ENCODE peak calls at places on chromosomes 6 and 20, in four cellular contexts. One of them, this sample, is unnamed.

GRCh38 chr6:79538481-79538971 is 1.3 kb upstream of the LCA5 start:
- DNase-seq in K562: no peak
- DNase-seq in A549: no peak
- DNase-seq in HepG2: no peak
- DNase-seq in this sample: no peak

GRCh38 chr6:86936834-86937218 is 502 bp upstream of the HTR1E start:
- DNase-seq in K562: no peak
- DNase-seq in A549: no peak
- DNase-seq in HepG2: no peak
- DNase-seq in this sample: no peak

GRCh38 chr20:43915209-43916072 is 789 bp downstream of the TOX2 start:
- DNase-seq in K562: no peak
- DNase-seq in A549: no peak
- DNase-seq in HepG2: no peak
- DNase-seq in this sample: no peak

GRCh38 chr6:112298816-112299281 is 44.5 kb upstream of the LAMA4 start:
- DNase-seq in K562: no peak
- DNase-seq in A549: peak; percentile 15
- DNase-seq in HepG2: no peak
- DNase-seq in this sample: no peak

GRCh38 chr6:149936743-149937142 is 5.1 kb upstream of the ULBP2 start:
- DNase-seq in K562: no peak
- DNase-seq in A549: no peak
- DNase-seq in HepG2: no peak
- DNase-seq in this sample: no peak

GRCh38 chr6:40789143-40789764 is 202.1 kb upstream of the LRFN2 start:
- DNase-seq in K562: no peak
- DNase-seq in A549: no peak
- DNase-seq in HepG2: no peak
- DNase-seq in this sample: no peak

GRCh38 chr20:7496394-7497111 is 443.7 kb downstream of the HAO1 start:
- DNase-seq in K562: no peak
- DNase-seq in A549: no peak
- DNase-seq in HepG2: no peak
- DNase-seq in this sample: no peak

GRCh38 chr6:78436335-78436734 is 431.0 kb upstream of the IRAK1BP1 start:
- DNase-seq in K562: no peak
- DNase-seq in A549: no peak
- DNase-seq in HepG2: peak; percentile 1
- DNase-seq in this sample: no peak

GRCh38 chr6:4489538-4489937 is 286.7 kb upstream of the CDYL start:
- DNase-seq in K562: no peak
- DNase-seq in A549: no peak
- DNase-seq in HepG2: no peak
- DNase-seq in this sample: no peak

GRCh38 chr6:35786272-35786671 is 5.5 kb downstream of the CLPSL1 start:
- DNase-seq in K562: peak; percentile 12
- DNase-seq in A549: no peak
- DNase-seq in HepG2: no peak
- DNase-seq in this sample: no peak
- TF ChIP-seq POLR2AphosphoS2 in K562: no peak
- TF ChIP-seq POLR2AphosphoS2 in A549: no peak
- TF ChIP-seq POLR2AphosphoS2 in HepG2: no peak
- TF ChIP-seq POLR2AphosphoS2 in this sample: no peak

GRCh38 chr6:56655996-56656395 is 13.3 kb upstream of the DST start:
- DNase-seq in K562: peak; percentile 30
- DNase-seq in A549: no peak
- DNase-seq in HepG2: peak; percentile 62
- DNase-seq in this sample: no peak

GRCh38 chr6:56656466-56656865 is 13.8 kb upstream of the DST start:
- DNase-seq in K562: no peak
- DNase-seq in A549: no peak
- DNase-seq in HepG2: no peak
- DNase-seq in this sample: no peak

GRCh38 chr6:56657364-56657763 is 14.7 kb upstream of the DST start:
- DNase-seq in K562: no peak
- DNase-seq in A549: no peak
- DNase-seq in HepG2: no peak
- DNase-seq in this sample: no peak

GRCh38 chr6:56652994-56653393 is 10.3 kb upstream of the DST start:
- DNase-seq in K562: no peak
- DNase-seq in A549: no peak
- DNase-seq in HepG2: peak; percentile 49
- DNase-seq in this sample: no peak

DNA sequence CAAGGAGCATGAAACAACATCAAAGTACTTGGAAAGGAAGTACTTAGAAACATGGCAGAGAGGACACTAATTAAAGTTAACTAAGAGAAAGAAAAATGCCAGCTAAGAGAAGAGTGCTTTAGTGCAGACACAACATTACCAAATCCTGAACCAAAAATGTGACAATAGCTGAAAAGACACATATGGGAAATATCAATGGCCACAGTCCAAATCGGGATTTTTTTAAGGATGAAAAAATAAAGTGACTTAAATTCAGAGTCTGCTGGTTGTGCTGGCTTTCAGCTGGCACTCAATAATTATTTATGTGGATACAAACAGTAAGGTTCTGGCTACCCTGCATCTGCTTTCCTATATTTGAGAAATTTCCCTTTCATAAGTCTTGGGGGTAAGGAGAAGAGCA is 12.6 kb upstream of the DST start:
- DNase-seq in K562: no peak
- DNase-seq in A549: no peak
- DNase-seq in HepG2: no peak
- DNase-seq in this sample: no peak
- H3K27ac ChIP-seq in K562: no peak overlapping the region
- H3K27ac ChIP-seq in A549: peak overlapping the region; percentile 15
- H3K27ac ChIP-seq in HepG2: no peak overlapping the region
- H3K27ac ChIP-seq in this sample: no peak overlapping the region

GRCh38 chr6:9522101-9522500 is 892.8 kb downstream of the TFAP2A start:
- DNase-seq in K562: no peak
- DNase-seq in A549: no peak
- DNase-seq in HepG2: no peak
- DNase-seq in this sample: no peak

GRCh38 chr6:9520417-9521151 is 894.3 kb downstream of the TFAP2A start:
- DNase-seq in K562: no peak
- DNase-seq in A549: no peak
- DNase-seq in HepG2: no peak
- DNase-seq in this sample: peak; percentile 25

GRCh38 chr6:9527679-9528286 is 887.1 kb downstream of the TFAP2A start:
- DNase-seq in K562: no peak
- DNase-seq in A549: no peak
- DNase-seq in HepG2: no peak
- DNase-seq in this sample: no peak

GRCh38 chr6:9521152-9521530 is 893.7 kb downstream of the TFAP2A start:
- DNase-seq in K562: no peak
- DNase-seq in A549: no peak
- DNase-seq in HepG2: no peak
- DNase-seq in this sample: peak; percentile 26

DNA sequence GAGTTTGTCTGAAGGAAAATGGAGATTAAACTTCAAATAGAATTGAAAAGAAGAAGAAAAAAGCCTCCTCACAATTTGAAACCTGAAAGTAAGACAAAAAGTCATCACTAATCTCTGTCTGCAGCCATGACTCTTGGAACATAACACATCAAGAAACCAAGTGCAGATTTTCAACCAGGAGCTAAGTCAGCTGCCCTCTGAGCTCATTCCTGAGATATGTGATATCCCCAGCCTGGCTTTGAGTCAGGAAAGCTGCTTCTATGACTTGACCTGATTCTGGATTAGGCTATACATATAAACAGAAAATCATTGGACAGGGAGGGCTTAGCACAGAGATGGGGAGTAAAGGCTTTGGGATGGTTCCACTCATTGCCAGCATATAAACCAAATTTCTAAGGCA is 891.4 kb downstream of the TFAP2A start:
- DNase-seq in K562: no peak
- DNase-seq in A549: no peak
- DNase-seq in HepG2: no peak
- DNase-seq in this sample: no peak
- TF ChIP-seq BHLHE40 in K562: no peak
- TF ChIP-seq BHLHE40 in A549: no peak
- TF ChIP-seq BHLHE40 in HepG2: no peak
- TF ChIP-seq BHLHE40 in this sample: no peak

DNA sequence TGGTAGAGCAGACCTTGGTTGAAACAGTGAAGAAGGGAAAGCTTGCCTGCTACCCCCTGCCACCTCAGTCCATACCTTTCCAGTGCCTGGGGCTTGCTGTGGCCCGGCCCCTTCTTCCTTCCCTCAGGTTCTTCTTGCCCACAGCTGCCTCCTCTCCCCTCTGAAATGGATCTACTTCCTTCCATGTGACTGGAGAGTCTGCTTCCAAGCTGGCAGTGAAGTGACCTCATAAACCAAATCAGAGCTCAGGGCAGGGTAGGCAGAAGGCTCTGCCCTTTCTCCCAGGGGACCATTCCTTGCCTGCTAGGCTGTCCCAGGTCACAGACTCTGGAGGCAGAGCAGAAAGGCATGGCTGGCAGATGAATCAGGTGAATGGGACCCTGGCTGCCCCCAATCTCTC is 23.8 kb upstream of the SRF start:
- DNase-seq in K562: no peak
- DNase-seq in A549: no peak
- DNase-seq in HepG2: no peak
- DNase-seq in this sample: no peak
- TF ChIP-seq POLR2AphosphoS2 in K562: no peak
- TF ChIP-seq POLR2AphosphoS2 in A549: no peak
- TF ChIP-seq POLR2AphosphoS2 in HepG2: no peak
- TF ChIP-seq POLR2AphosphoS2 in this sample: no peak

DNA sequence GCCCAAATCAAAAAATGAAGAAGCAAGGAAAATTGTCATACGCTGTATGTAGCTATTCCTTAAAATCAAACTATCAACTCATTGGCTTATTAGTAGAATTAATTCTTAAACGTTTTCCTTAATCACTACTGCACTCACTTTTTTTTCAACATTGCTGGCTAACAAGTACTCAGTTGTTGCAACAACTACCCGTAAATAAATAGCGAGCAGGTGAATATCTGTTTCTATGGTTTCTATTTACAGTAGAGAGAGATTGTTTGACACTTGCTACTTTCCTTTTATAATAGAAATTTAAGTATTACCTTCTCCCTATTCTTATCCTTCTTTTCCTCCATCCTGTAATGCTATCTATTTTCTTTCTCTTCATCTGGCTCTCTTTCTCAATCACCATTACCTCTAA is 25.1 kb downstream of the FRK start:
- DNase-seq in K562: no peak
- DNase-seq in A549: no peak
- DNase-seq in HepG2: no peak
- DNase-seq in this sample: no peak
- H3K27ac ChIP-seq in K562: no peak overlapping the region
- H3K27ac ChIP-seq in A549: peak overlapping the region; percentile 82
- H3K27ac ChIP-seq in HepG2: no peak overlapping the region
- H3K27ac ChIP-seq in this sample: no peak overlapping the region

GRCh38 chr6:38968702-38969149 is 79.9 kb upstream of the GLP1R start:
- DNase-seq in K562: no peak
- DNase-seq in A549: no peak
- DNase-seq in HepG2: no peak
- DNase-seq in this sample: no peak

GRCh38 chr6:38977101-38977500 is 71.5 kb upstream of the GLP1R start:
- DNase-seq in K562: no peak
- DNase-seq in A549: no peak
- DNase-seq in HepG2: no peak
- DNase-seq in this sample: no peak

GRCh38 chr6:38974389-38975133 is 74.0 kb upstream of the GLP1R start:
- DNase-seq in K562: no peak
- DNase-seq in A549: no peak
- DNase-seq in HepG2: no peak
- DNase-seq in this sample: no peak

GRCh38 chr6:38975621-38976049 is 72.9 kb upstream of the GLP1R start:
- DNase-seq in K562: no peak
- DNase-seq in A549: no peak
- DNase-seq in HepG2: no peak
- DNase-seq in this sample: no peak

GRCh38 chr6:38973178-38974057 is 75.2 kb upstream of the GLP1R start:
- DNase-seq in K562: peak; percentile 58
- DNase-seq in A549: peak; percentile 33
- DNase-seq in HepG2: peak; percentile 72
- DNase-seq in this sample: peak; percentile 9
- TF ChIP-seq BHLHE40 in K562: no peak
- TF ChIP-seq BHLHE40 in A549: no peak
- TF ChIP-seq BHLHE40 in HepG2: no peak
- TF ChIP-seq BHLHE40 in this sample: no peak

This sample was measured in GM12878.